ENCODE peak calls at places on chromosome 11, in eight cellular contexts. One of them, this sample, is unnamed.

GRCh38 chr11:92605667-92606066 is 363.8 kb upstream of the MTNR1B start:
- DNase-seq in Peyer's patch: no peak
- DNase-seq in cardiac muscle cell: no peak
- DNase-seq in colonic mucosa: no peak
- DNase-seq in left ventricle myocardium inferior: no peak
- DNase-seq in IMR-90: no peak
- DNase-seq in fibroblast of lung: no peak
- DNase-seq in pancreas: no peak
- DNase-seq in this sample: no peak

GRCh38 chr11:10375280-10376048 is 70.6 kb downstream of the ADM start:
- DNase-seq in Peyer's patch: no peak
- DNase-seq in cardiac muscle cell: no peak
- DNase-seq in colonic mucosa: no peak
- DNase-seq in left ventricle myocardium inferior: no peak
- DNase-seq in IMR-90: peak; percentile 95
- DNase-seq in fibroblast of lung: peak; percentile 96
- DNase-seq in pancreas: no peak
- DNase-seq in this sample: no peak

GRCh38 chr11:45771194-45771941 is 33.6 kb upstream of the SLC35C1 start:
- DNase-seq in Peyer's patch: peak; percentile 87
- DNase-seq in cardiac muscle cell: peak; percentile 76
- DNase-seq in colonic mucosa: peak; percentile 82
- DNase-seq in left ventricle myocardium inferior: peak; percentile 67
- DNase-seq in IMR-90: peak; percentile 38
- DNase-seq in fibroblast of lung: peak; percentile 25
- DNase-seq in pancreas: peak; percentile 69
- DNase-seq in this sample: no peak

GRCh38 chr11:528815-529728 is 6.3 kb downstream of the HRAS start:
- DNase-seq in Peyer's patch: no peak
- DNase-seq in cardiac muscle cell: no peak
- DNase-seq in colonic mucosa: no peak
- DNase-seq in left ventricle myocardium inferior: no peak
- DNase-seq in IMR-90: no peak
- DNase-seq in fibroblast of lung: no peak
- DNase-seq in pancreas: peak; percentile 27
- DNase-seq in this sample: no peak

GRCh38 chr11:100003985-100004384 is 683.1 kb upstream of the ARHGAP42 start:
- DNase-seq in Peyer's patch: no peak
- DNase-seq in cardiac muscle cell: peak; percentile 9
- DNase-seq in colonic mucosa: no peak
- DNase-seq in left ventricle myocardium inferior: no peak
- DNase-seq in IMR-90: no peak
- DNase-seq in fibroblast of lung: no peak
- DNase-seq in pancreas: no peak
- DNase-seq in this sample: no peak

GRCh38 chr11:15288801-15289342 is 174.1 kb downstream of the INSC start:
- DNase-seq in Peyer's patch: no peak
- DNase-seq in cardiac muscle cell: no peak
- DNase-seq in colonic mucosa: no peak
- DNase-seq in left ventricle myocardium inferior: no peak
- DNase-seq in IMR-90: no peak
- DNase-seq in fibroblast of lung: no peak
- DNase-seq in pancreas: no peak
- DNase-seq in this sample: no peak

GRCh38 chr11:460331-461199 is 10.5 kb downstream of the PTDSS2 start:
- DNase-seq in Peyer's patch: no peak
- DNase-seq in cardiac muscle cell: no peak
- DNase-seq in colonic mucosa: no peak
- DNase-seq in left ventricle myocardium inferior: peak; percentile 73
- DNase-seq in IMR-90: no peak
- DNase-seq in fibroblast of lung: peak; percentile 30
- DNase-seq in pancreas: peak; percentile 10
- DNase-seq in this sample: no peak

GRCh38 chr11:10041337-10041736 is 252.7 kb downstream of the SBF2 start:
- DNase-seq in Peyer's patch: no peak
- DNase-seq in cardiac muscle cell: no peak
- DNase-seq in colonic mucosa: no peak
- DNase-seq in left ventricle myocardium inferior: no peak
- DNase-seq in IMR-90: no peak
- DNase-seq in fibroblast of lung: no peak
- DNase-seq in pancreas: no peak
- DNase-seq in this sample: no peak

GRCh38 chr11:34644669-34645406 is 23.9 kb downstream of the EHF start:
- DNase-seq in Peyer's patch: no peak
- DNase-seq in cardiac muscle cell: no peak
- DNase-seq in colonic mucosa: no peak
- DNase-seq in left ventricle myocardium inferior: no peak
- DNase-seq in IMR-90: peak; percentile 89
- DNase-seq in fibroblast of lung: peak; percentile 90
- DNase-seq in pancreas: no peak
- DNase-seq in this sample: no peak

GRCh38 chr11:33685061-33685460 is 15.6 kb downstream of the C11orf91 start:
- DNase-seq in Peyer's patch: no peak
- DNase-seq in cardiac muscle cell: no peak
- DNase-seq in colonic mucosa: no peak
- DNase-seq in left ventricle myocardium inferior: no peak
- DNase-seq in IMR-90: peak; percentile 43
- DNase-seq in fibroblast of lung: no peak
- DNase-seq in pancreas: no peak
- DNase-seq in this sample: no peak

GRCh38 chr11:118366287-118366686 is 6.9 kb downstream of the UBE4A start:
- DNase-seq in Peyer's patch: no peak
- DNase-seq in cardiac muscle cell: no peak
- DNase-seq in colonic mucosa: no peak
- DNase-seq in left ventricle myocardium inferior: no peak
- DNase-seq in IMR-90: no peak
- DNase-seq in fibroblast of lung: no peak
- DNase-seq in pancreas: no peak
- DNase-seq in this sample: no peak

GRCh38 chr11:119480375-119481020 is 57.5 kb upstream of the THY1 start:
- DNase-seq in Peyer's patch: peak; percentile 26
- DNase-seq in cardiac muscle cell: no peak
- DNase-seq in colonic mucosa: no peak
- DNase-seq in left ventricle myocardium inferior: no peak
- DNase-seq in IMR-90: no peak
- DNase-seq in fibroblast of lung: no peak
- DNase-seq in pancreas: no peak
- DNase-seq in this sample: peak; percentile 22

GRCh38 chr11:7448126-7448525 is 37.2 kb upstream of the OLFML1 start:
- DNase-seq in Peyer's patch: no peak
- DNase-seq in cardiac muscle cell: peak; percentile 30
- DNase-seq in colonic mucosa: no peak
- DNase-seq in left ventricle myocardium inferior: no peak
- DNase-seq in IMR-90: no peak
- DNase-seq in fibroblast of lung: no peak
- DNase-seq in pancreas: no peak
- DNase-seq in this sample: no peak

GRCh38 chr11:108115495-108116140 is 5.7 kb upstream of the ACAT1 start:
- DNase-seq in Peyer's patch: peak; percentile 77
- DNase-seq in cardiac muscle cell: peak; percentile 21
- DNase-seq in colonic mucosa: peak; percentile 85
- DNase-seq in left ventricle myocardium inferior: peak; percentile 86
- DNase-seq in IMR-90: peak; percentile 89
- DNase-seq in fibroblast of lung: peak; percentile 87
- DNase-seq in pancreas: peak; percentile 93
- DNase-seq in this sample: peak; percentile 85

GRCh38 chr11:70075836-70076235 is 2.3 kb upstream of the ANO1 start:
- DNase-seq in Peyer's patch: peak; percentile 2
- DNase-seq in cardiac muscle cell: no peak
- DNase-seq in colonic mucosa: no peak
- DNase-seq in left ventricle myocardium inferior: no peak
- DNase-seq in IMR-90: no peak
- DNase-seq in fibroblast of lung: no peak
- DNase-seq in pancreas: no peak
- DNase-seq in this sample: peak; percentile 63
- H3K4me1 ChIP-seq in Peyer's patch: no peaks in the 10 kb centered on the region
- H3K4me1 ChIP-seq in cardiac muscle cell: no peaks in the 10 kb centered on the region
- H3K4me1 ChIP-seq in colonic mucosa: no peaks in the 10 kb centered on the region
- H3K4me1 ChIP-seq in left ventricle myocardium inferior: peaks cover 45% of the 10 kb centered on the region
- H3K4me1 ChIP-seq in IMR-90: peaks cover 9% of the 10 kb centered on the region
- H3K4me1 ChIP-seq in fibroblast of lung: no peaks in the 10 kb centered on the region
- H3K4me1 ChIP-seq in pancreas: no peaks in the 10 kb centered on the region
- H3K4me1 ChIP-seq in this sample: peaks cover 41% of the 10 kb centered on the region

DNA sequence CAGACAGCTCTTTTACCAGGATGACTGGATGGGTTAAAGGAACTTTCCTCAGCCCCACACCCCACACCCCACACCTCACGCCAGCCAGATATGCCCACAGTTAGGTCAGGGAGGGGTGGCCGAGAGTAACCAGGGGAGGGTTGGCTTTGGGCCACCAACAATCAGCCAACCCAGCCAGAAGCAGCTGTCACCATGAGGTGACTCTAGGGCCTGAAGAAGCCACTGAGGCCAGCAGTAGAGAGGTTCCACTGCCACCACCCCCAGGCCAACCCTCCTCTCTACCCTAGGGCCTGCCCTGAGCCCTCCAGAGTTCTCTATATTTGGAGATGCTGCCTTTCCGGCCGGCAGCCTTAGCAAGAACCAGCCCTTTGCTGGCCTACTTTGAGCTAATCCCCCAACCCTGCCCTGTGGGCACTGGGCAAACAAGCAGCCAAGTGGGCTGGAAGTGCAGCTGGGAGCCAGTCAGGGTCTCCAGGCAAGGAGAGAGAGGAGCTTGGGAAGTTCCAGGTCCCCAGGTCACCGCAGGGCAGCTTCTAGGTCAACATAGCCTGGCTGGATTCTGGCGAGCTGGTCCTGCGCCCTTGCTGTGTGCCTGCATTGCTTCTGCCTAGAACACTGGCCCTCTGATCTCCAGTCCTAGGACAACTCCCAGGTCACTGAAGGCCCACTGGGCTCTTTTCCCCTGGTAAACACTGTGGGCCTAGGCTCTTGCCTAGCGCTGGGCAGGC is 12.0 kb upstream of the SYT8 start:
- DNase-seq in Peyer's patch: no peak
- DNase-seq in cardiac muscle cell: no peak
- DNase-seq in colonic mucosa: no peak
- DNase-seq in left ventricle myocardium inferior: no peak
- DNase-seq in IMR-90: no peak
- DNase-seq in fibroblast of lung: no peak
- DNase-seq in pancreas: no peak
- DNase-seq in this sample: no peak
- H3K4me1 ChIP-seq in Peyer's patch: no peaks in the 10 kb centered on the region
- H3K4me1 ChIP-seq in cardiac muscle cell: no peaks in the 10 kb centered on the region
- H3K4me1 ChIP-seq in colonic mucosa: peaks cover 9% of the 10 kb centered on the region
- H3K4me1 ChIP-seq in left ventricle myocardium inferior: peaks cover 15% of the 10 kb centered on the region
- H3K4me1 ChIP-seq in IMR-90: peaks cover 11% of the 10 kb centered on the region
- H3K4me1 ChIP-seq in fibroblast of lung: peaks cover 8% of the 10 kb centered on the region
- H3K4me1 ChIP-seq in pancreas: peaks cover 12% of the 10 kb centered on the region
- H3K4me1 ChIP-seq in this sample: peaks cover 59% of the 10 kb centered on the region

DNA sequence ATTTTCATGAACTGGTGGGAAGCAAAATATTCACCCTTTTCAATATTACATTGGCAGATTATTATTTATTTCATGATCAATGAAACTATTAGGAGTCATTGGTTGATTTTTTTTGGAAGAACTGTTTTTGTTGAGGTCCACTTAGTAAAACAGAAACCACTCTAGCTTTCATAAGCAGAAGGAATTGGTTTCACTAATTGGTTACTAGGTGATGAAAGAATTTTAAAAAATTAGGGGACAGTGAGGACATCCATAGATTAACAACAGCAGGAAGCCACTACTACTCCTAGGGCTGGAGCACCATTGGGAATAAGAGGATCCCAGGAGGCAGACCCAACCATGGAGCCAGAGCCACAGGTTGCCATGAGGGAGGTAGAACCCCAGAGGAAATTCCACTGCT is 74.4 kb upstream of the KCNA4 start:
- DNase-seq in Peyer's patch: no peak
- DNase-seq in cardiac muscle cell: no peak
- DNase-seq in colonic mucosa: no peak
- DNase-seq in left ventricle myocardium inferior: no peak
- DNase-seq in IMR-90: no peak
- DNase-seq in fibroblast of lung: no peak
- DNase-seq in pancreas: no peak
- DNase-seq in this sample: no peak
- H3K4me1 ChIP-seq in Peyer's patch: no peaks in the 10 kb centered on the region
- H3K4me1 ChIP-seq in cardiac muscle cell: no peaks in the 10 kb centered on the region
- H3K4me1 ChIP-seq in colonic mucosa: no peaks in the 10 kb centered on the region
- H3K4me1 ChIP-seq in left ventricle myocardium inferior: no peaks in the 10 kb centered on the region
- H3K4me1 ChIP-seq in IMR-90: no peaks in the 10 kb centered on the region
- H3K4me1 ChIP-seq in fibroblast of lung: no peaks in the 10 kb centered on the region
- H3K4me1 ChIP-seq in pancreas: no peaks in the 10 kb centered on the region
- H3K4me1 ChIP-seq in this sample: no peaks in the 10 kb centered on the region

GRCh38 chr11:2267306-2267861 is 3.0 kb downstream of the ASCL2 start:
- DNase-seq in Peyer's patch: peak; percentile 41
- DNase-seq in cardiac muscle cell: no peak
- DNase-seq in colonic mucosa: peak; percentile 19
- DNase-seq in left ventricle myocardium inferior: no peak
- DNase-seq in IMR-90: no peak
- DNase-seq in fibroblast of lung: no peak
- DNase-seq in pancreas: no peak
- DNase-seq in this sample: no peak

GRCh38 chr11:2266586-2267305 is 3.6 kb downstream of the ASCL2 start:
- DNase-seq in Peyer's patch: no peak
- DNase-seq in cardiac muscle cell: no peak
- DNase-seq in colonic mucosa: peak; percentile 13
- DNase-seq in left ventricle myocardium inferior: no peak
- DNase-seq in IMR-90: no peak
- DNase-seq in fibroblast of lung: no peak
- DNase-seq in pancreas: no peak
- DNase-seq in this sample: no peak

GRCh38 chr11:2265396-2265795 is 5.0 kb downstream of the ASCL2 start:
- DNase-seq in Peyer's patch: peak; percentile 66
- DNase-seq in cardiac muscle cell: no peak
- DNase-seq in colonic mucosa: peak; percentile 17
- DNase-seq in left ventricle myocardium inferior: no peak
- DNase-seq in IMR-90: no peak
- DNase-seq in fibroblast of lung: no peak
- DNase-seq in pancreas: no peak
- DNase-seq in this sample: no peak

GRCh38 chr11:2264366-2265011 is 5.9 kb downstream of the ASCL2 start:
- DNase-seq in Peyer's patch: no peak
- DNase-seq in cardiac muscle cell: no peak
- DNase-seq in colonic mucosa: no peak
- DNase-seq in left ventricle myocardium inferior: no peak
- DNase-seq in IMR-90: no peak
- DNase-seq in fibroblast of lung: no peak
- DNase-seq in pancreas: no peak
- DNase-seq in this sample: no peak

DNA sequence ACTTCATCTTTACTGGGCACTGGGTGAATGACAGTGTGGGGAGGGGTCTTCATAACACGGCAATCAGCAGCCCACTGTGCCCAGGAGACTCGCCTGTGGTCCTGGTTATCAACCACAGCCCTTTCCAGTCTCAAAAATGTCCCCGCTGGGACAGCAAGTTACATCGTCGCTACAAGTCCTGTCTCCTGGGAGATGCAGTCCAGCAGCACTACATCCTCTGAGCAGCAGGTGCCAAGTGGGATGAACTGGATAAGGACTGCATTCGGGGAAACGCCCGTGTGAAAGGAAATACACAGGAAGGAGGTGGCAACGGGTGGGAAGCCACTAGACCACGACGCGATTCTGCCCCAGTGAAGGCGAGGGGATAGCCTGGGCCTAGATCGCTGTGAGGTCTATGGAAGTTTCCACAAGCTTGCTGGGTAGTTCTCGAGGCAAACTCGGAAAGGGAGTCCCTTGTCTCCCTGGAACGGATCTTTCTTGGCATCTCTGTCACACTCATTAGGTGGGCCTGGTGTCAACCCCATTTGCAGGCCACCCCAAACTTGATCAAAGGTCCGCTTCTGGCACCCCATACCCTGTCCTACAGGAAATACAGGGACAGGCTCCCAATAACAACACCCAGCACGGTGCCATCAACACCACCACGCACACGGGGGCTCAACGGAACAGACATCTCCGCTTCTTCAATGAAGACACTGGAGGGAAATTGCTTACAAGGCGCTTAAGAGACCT is 4.4 kb downstream of the ASCL2 start:
- DNase-seq in Peyer's patch: peak; percentile 40
- DNase-seq in cardiac muscle cell: no peak
- DNase-seq in colonic mucosa: peak; percentile 16
- DNase-seq in left ventricle myocardium inferior: no peak
- DNase-seq in IMR-90: no peak
- DNase-seq in fibroblast of lung: no peak
- DNase-seq in pancreas: no peak
- DNase-seq in this sample: no peak
- H3K4me1 ChIP-seq in Peyer's patch: peaks cover 13% of the 10 kb centered on the region
- H3K4me1 ChIP-seq in cardiac muscle cell: no peaks in the 10 kb centered on the region
- H3K4me1 ChIP-seq in colonic mucosa: no peaks in the 10 kb centered on the region
- H3K4me1 ChIP-seq in left ventricle myocardium inferior: peaks cover 25% of the 10 kb centered on the region
- H3K4me1 ChIP-seq in IMR-90: no peaks in the 10 kb centered on the region
- H3K4me1 ChIP-seq in fibroblast of lung: no peaks in the 10 kb centered on the region
- H3K4me1 ChIP-seq in pancreas: no peaks in the 10 kb centered on the region
- H3K4me1 ChIP-seq in this sample: peaks cover 49% of the 10 kb centered on the region

This sample was measured in suprapubic skin.